ENCODE peak calls at places on chromosomes 13 and 19, in five cellular contexts. P, J, L, T and D are unnamed samples.

GRCh38 chr13:73717632-73718031 is 416.6 kb downstream of the KLF12 start:
- DNase-seq in J (no peak), T (no peak), P (no peak), L (no peak), D (no peak)

GRCh38 chr19:588093-588742 is 1.5 kb upstream of the HCN2 start:
- DNase-seq in T (peak; percentile 69), J (no peak), L (peak; percentile 69), P (no peak), D (peak; percentile 80)

GRCh38 chr13:114043421-114044053 is 69.7 kb upstream of the C13orf46 start:
- DNase-seq in L (peak; percentile 74), J (no peak), P (peak; percentile 62), T (peak; percentile 66), D (no peak)

GRCh38 chr19:1513492-1514294 is 874 bp upstream of the ADAMTSL5 start:
- DNase-seq in P (peak; percentile 39), J (no peak), L (peak; percentile 66), T (no peak), D (peak; percentile 69)

GRCh38 chr19:47863514-47863936 is 4.5 kb downstream of the TPRX2 start:
- DNase-seq in T (peak; percentile 84), L (peak; percentile 84), P (peak; percentile 97), J (peak; percentile 78), D (peak; percentile 88)

GRCh38 chr19:47542030-47542475 is 27.2 kb upstream of the NAPA start:
- DNase-seq in L (no peak), T (peak; percentile 60), P (no peak), J (no peak), D (no peak)

GRCh38 chr19:1661995-1662394 is 9.6 kb upstream of the TCF3 start:
- DNase-seq in J (no peak), L (no peak), T (no peak), P (no peak), D (no peak)

GRCh38 chr13:48412881-48413351 is at the start of gene LPAR6:
- DNase-seq in P (no peak), L (no peak), T (peak; percentile 54), J (no peak), D (no peak)

GRCh38 chr13:30774214-30774730 is 38.9 kb downstream of the ALOX5AP start:
- DNase-seq in L (no peak), P (no peak), T (no peak), J (no peak), D (no peak)

GRCh38 chr13:41587490-41587889 is 130.1 kb downstream of the RGCC start:
- DNase-seq in J (no peak), P (no peak), T (no peak), L (no peak), D (no peak)

GRCh38 chr19:3658823-3659745 is 32.5 kb upstream of the CACTIN start:
- DNase-seq in L (no peak), T (no peak), P (no peak), J (no peak), D (no peak)

GRCh38 chr19:688992-689391 is 6.3 kb downstream of the PRSS57 start:
- DNase-seq in J (no peak), P (no peak), T (no peak), L (no peak), D (no peak)

GRCh38 chr19:16216744-16217670 is 19.3 kb downstream of the AP1M1 start:
- DNase-seq in P (no peak), J (no peak), L (no peak), T (no peak), D (no peak)
- H3K9me3 ChIP-seq in P (peaks cover 22% of the 10 kb centered on the region), J (no peaks in the 10 kb centered on the region), L (peaks cover 26% of the 10 kb centered on the region), T (no peaks in the 10 kb centered on the region), D (peaks cover 20% of the 10 kb centered on the region)

GRCh38 chr19:32688315-32688714 is 3.3 kb upstream of the NUDT19 start:
- DNase-seq in T (no peak), P (no peak), J (no peak), L (no peak), D (no peak)
- TF ChIP-seq CTCF in T (no peak), P (no peak), J (no peak), L (no peak), D (no peak)

GRCh38 chr19:37987356-37988332 is 80.6 kb downstream of the SIPA1L3 start:
- DNase-seq in L (no peak), T (no peak), P (no peak), J (no peak), D (peak; percentile 70)

GRCh38 chr19:37983153-37983552 is 76.1 kb downstream of the SIPA1L3 start:
- DNase-seq in J (no peak), P (no peak), T (no peak), L (no peak), D (no peak)

GRCh38 chr19:37983916-37984315 is 76.9 kb downstream of the SIPA1L3 start:
- DNase-seq in L (peak; percentile 25), P (no peak), J (no peak), T (no peak), D (no peak)

GRCh38 chr19:37988758-37989635 is 82.0 kb downstream of the SIPA1L3 start:
- DNase-seq in J (no peak), T (no peak), L (peak; percentile 6), P (no peak), D (no peak)

GRCh38 chr19:37986048-37986750 is 79.2 kb downstream of the SIPA1L3 start:
- DNase-seq in P (no peak), T (no peak), J (no peak), L (no peak), D (no peak)
- H3K4me1 ChIP-seq in P (peaks cover 34% of the 10 kb centered on the region), T (no peaks in the 10 kb centered on the region), J (no peaks in the 10 kb centered on the region), L (peaks cover 30% of the 10 kb centered on the region), D (peaks cover 39% of the 10 kb centered on the region)

DNA sequence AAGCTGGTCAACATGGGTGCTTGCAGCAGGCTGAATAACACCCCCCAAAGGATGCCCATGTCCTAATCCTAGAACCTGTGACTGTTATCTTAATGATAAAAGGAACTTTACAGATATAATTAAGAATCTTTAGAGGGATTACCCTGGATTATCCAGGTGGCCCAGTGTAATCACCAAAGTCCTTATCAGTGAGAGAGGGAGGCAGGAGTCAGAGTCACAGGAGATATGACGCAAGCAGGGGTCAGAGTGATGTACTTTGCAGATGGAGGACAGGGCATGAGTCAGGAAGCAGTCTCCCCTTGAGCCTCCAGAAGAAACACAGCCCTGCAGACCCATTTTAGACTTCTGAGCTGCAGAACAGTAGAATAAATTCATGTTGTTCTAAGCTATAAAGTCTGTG is 9.8 kb downstream of the ZNF606 start:
- DNase-seq in J (no peak), L (no peak), T (no peak), P (no peak), D (no peak)
- H3K9me3 ChIP-seq in J (peaks cover 77% of the 10 kb centered on the region), L (peaks cover 97% of the 10 kb centered on the region), T (no peaks in the 10 kb centered on the region), P (peaks cover 96% of the 10 kb centered on the region), D (peaks cover 94% of the 10 kb centered on the region)

DNA sequence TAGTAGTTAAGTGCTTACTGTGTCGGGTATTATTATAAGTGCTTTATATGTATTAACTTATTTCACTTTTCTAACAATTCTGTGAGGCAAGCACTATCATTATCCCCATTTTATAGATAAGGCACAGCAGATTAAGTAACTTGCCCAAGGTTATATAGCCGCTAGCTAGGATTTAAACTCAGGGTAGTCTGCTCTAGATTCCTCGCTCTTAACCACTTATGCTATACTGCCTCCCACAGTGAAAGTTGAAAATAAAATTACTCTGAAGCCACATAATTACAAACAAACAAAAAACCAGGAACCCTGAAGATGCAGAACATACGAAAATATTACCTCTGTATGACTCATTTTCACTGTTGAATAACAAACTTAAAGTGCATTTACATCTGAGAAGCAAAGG is 3.9 kb downstream of the TEX30 start:
- DNase-seq in L (no peak), T (no peak), J (no peak), P (no peak), D (no peak)
- TF ChIP-seq CTCF in L (no peak), T (no peak), J (no peak), P (no peak), D (no peak)

GRCh38 chr19:35498220-35498619 is 8.0 kb upstream of the KRTDAP start:
- DNase-seq in P (no peak), L (no peak), J (no peak), T (no peak), D (no peak)

GRCh38 chr19:35493971-35494370 is 3.7 kb upstream of the KRTDAP start:
- DNase-seq in P (no peak), J (no peak), L (no peak), T (no peak), D (no peak)

GRCh38 chr19:35491838-35492360 is 1.6 kb upstream of the KRTDAP start:
- DNase-seq in T (no peak), P (no peak), J (no peak), L (no peak), D (no peak)

GRCh38 chr19:35497406-35497805 is 7.1 kb upstream of the KRTDAP start:
- DNase-seq in P (no peak), J (no peak), L (no peak), T (no peak), D (no peak)

DNA sequence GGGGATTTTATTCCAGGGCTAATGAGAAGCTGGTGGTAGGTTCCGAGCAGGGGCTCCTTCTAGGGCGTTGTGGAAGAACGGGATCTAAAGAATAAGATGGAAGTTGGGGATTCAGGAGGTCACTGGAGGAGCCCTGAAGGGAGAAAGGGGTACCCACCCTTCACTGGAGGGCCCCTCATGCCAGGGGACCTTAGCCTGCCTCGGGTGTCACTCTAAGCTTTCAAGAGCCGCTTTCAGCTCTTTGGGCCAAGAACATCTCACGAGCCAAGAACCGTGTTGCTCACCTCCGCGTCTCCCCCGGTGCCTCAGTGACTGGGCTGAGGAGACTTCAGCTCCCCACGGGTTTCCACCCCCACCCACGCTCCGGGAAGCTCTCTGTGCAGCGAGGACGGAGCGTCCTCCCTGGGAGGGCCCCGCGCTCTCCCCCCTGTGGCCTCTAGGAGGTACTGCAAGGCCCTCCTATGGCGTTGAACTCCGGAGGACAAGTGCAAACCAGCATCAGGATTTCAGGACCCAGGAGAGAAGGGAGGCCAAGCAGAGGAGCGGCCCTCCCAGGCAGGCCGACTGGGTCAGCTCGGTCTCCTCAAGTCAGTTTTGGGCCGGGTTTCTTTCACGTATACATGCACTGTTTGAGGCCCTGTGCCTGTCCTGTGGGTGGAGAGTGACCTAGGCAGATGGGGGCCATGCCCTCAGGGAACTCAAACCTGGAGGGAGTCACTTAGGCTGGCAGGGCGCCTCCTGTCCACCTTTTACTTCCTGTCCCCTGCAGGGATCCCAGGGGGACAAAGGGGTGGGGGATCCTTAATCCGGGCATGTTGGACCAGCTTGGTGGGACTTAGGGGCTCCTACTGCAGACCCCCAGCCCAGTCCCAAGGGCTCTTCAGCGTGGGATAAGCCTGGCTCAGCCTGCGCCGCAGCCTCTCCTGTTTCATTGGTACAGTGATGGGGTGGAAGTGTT is 5.1 kb upstream of the KRTDAP start:
- DNase-seq in P (peak; percentile 97), J (peak; percentile 74), L (peak; percentile 85), T (peak; percentile 57), D (peak; percentile 57)
- H3K4me1 ChIP-seq in P (no peaks in the 10 kb centered on the region), J (no peaks in the 10 kb centered on the region), L (peaks cover 8% of the 10 kb centered on the region), T (peaks cover 8% of the 10 kb centered on the region), D (peaks cover 6% of the 10 kb centered on the region)

GRCh38 chr19:9370747-9371619 is 8.2 kb downstream of the ZNF177 start:
- DNase-seq in P (no peak), J (no peak), L (no peak), T (no peak), D (no peak)
- H3K9me3 ChIP-seq in P (peaks cover 3% of the 10 kb centered on the region), J (peaks cover 29% of the 10 kb centered on the region), L (peaks cover 92% of the 10 kb centered on the region), T (peaks cover 2% of the 10 kb centered on the region), D (peaks cover 91% of the 10 kb centered on the region)

GRCh38 chr19:27776020-27776419 is 1436.9 kb downstream of the UQCRFS1 start:
- DNase-seq in L (no peak), T (no peak), J (no peak), P (peak; percentile 50), D (no peak)

GRCh38 chr19:27775395-27775794 is 1437.6 kb downstream of the UQCRFS1 start:
- DNase-seq in L (no peak), J (no peak), P (no peak), T (no peak), D (no peak)

GRCh38 chr19:27774827-27775226 is 1438.1 kb downstream of the UQCRFS1 start:
- DNase-seq in P (no peak), J (no peak), T (no peak), L (no peak), D (no peak)

GRCh38 chr19:27773318-27774094 is 1439.4 kb downstream of the UQCRFS1 start:
- DNase-seq in J (no peak), P (no peak), T (no peak), L (no peak), D (no peak)

GRCh38 chr19:27774337-27774736 is 1438.6 kb downstream of the UQCRFS1 start:
- DNase-seq in T (no peak), P (no peak), J (no peak), L (no peak), D (no peak)
- TF ChIP-seq CTCF in T (no peak), P (no peak), J (no peak), L (no peak), D (no peak)